ENCODE peak calls at places on chromosomes 2 and 18, in six cellular contexts. J is A172; R is MM.1S; G is naive thymus-derived CD8-positive, alpha-beta T cell; I is foreskin fibroblast; K is OCI-LY7. T is an unnamed sample.

GRCh38 chr18:59448546-59448945 is 89.5 kb upstream of the LMAN1 start:
- DNase-seq in G (no peak), K (no peak), R (no peak), I (peak; percentile 73), J (no peak), T (no peak)

GRCh38 chr18:31825772-31826171 is 65.1 kb upstream of the SLC25A52 start:
- DNase-seq in G (no peak), R (peak; percentile 18), J (no peak), K (no peak), I (no peak), T (no peak)

GRCh38 chr2:190533175-190533967 is 1.2 kb downstream of the NEMP2 start:
- DNase-seq in I (no peak), R (no peak), G (no peak), K (no peak), J (no peak), T (no peak)

GRCh38 chr2:231373184-231373583 is 22.3 kb upstream of the B3GNT7 start:
- DNase-seq in R (no peak), J (peak; percentile 45), I (no peak), G (no peak), K (no peak), T (no peak)

GRCh38 chr2:175282300-175282699 is 100.8 kb upstream of the ATP5MC3 start:
- DNase-seq in J (peak; percentile 40), R (peak; percentile 48), I (peak; percentile 6), K (peak; percentile 46), G (no peak), T (no peak)

GRCh38 chr18:53305471-53305870 is 919.0 kb downstream of the MBD2 start:
- DNase-seq in K (no peak), I (no peak), J (no peak), G (no peak), R (no peak), T (no peak)

GRCh38 chr2:27442282-27442980 is at the start of gene KRTCAP3:
- DNase-seq in I (no peak), J (no peak), R (no peak), G (peak; percentile 16), K (peak; percentile 17), T (peak; percentile 21)

GRCh38 chr18:68797901-68798300 is at the start of gene CCDC102B:
- DNase-seq in J (peak; percentile 19), G (no peak), K (no peak), I (peak; percentile 72), R (no peak), T (no peak)

GRCh38 chr2:105754011-105754410 is 9.3 kb downstream of the NCK2 start:
- DNase-seq in J (no peak), R (no peak), I (no peak), K (no peak), G (peak; percentile 76), T (no peak)

GRCh38 chr2:176464886-176465564 is 195.8 kb downstream of the MTX2 start:
- DNase-seq in G (no peak), K (no peak), R (no peak), J (no peak), I (no peak), T (no peak)

GRCh38 chr2:30656079-30656478 is 151.2 kb downstream of the CAPN13 start:
- DNase-seq in I (no peak), R (no peak), K (no peak), G (no peak), J (peak; percentile 26), T (no peak)

GRCh38 chr2:74917702-74918619 is 40.5 kb upstream of the POLE4 start:
- DNase-seq in G (no peak), R (no peak), K (no peak), I (peak; percentile 89), J (peak; percentile 83), T (no peak)

GRCh38 chr2:197777823-197778407 is 7.2 kb downstream of the BOLL start:
- DNase-seq in G (no peak), K (peak; percentile 47), I (peak; percentile 10), R (peak; percentile 34), J (peak; percentile 22), T (no peak)

GRCh38 chr2:136238552-136239346 is 120.8 kb upstream of the CXCR4 start:
- DNase-seq in I (peak; percentile 7), G (peak; percentile 41), R (peak; percentile 90), K (peak; percentile 97), J (peak; percentile 90), T (no peak)

T was measured in psoas muscle.